ENCODE peak calls at places on chromosome 17, in nine cellular contexts. M is lower lobe of right lung, P is brain microvascular endothelial cell, Q is AG04450, I is uterus, G is stomach, D is esophagus squamous epithelium, R is kidney epithelial cell, E is fibroblast of lung. K is an unnamed sample.

GRCh38 chr17:62792122-62792800 is 15.9 kb downstream of the MARCHF10 start:
- DNase-seq in M (no peak), P (peak), Q (peak), I (no peak), G (no peak), D (no peak), R (peak), E (peak), K (peak)

GRCh38 chr17:72425796-72426173 is 305.0 kb downstream of the SOX9 start:
- DNase-seq in M (no peak), P (no peak), Q (no peak), I (no peak), G (no peak), D (no peak), R (no peak), E (no peak), K (no peak)

GRCh38 chr17:17874478-17874877 is 37.7 kb upstream of the SREBF1 start:
- DNase-seq in M (no peak), P (peak), Q (peak), I (no peak), G (no peak), D (no peak), R (no peak), E (peak), K (peak)

GRCh38 chr17:4327638-4328037 is 38.8 kb downstream of the UBE2G1 start:
- DNase-seq in M (no peak), P (peak), Q (no peak), I (no peak), G (no peak), D (no peak), R (no peak), E (peak), K (peak)

GRCh38 chr17:15261063-15261817 is 3.9 kb downstream of the PMP22 start:
- DNase-seq in M (peak), P (peak), Q (no peak), I (peak), G (peak), D (no peak), R (no peak), E (peak), K (no peak)

GRCh38 chr17:28972437-28972836 is 21.1 kb upstream of the PHF12 start:
- DNase-seq in M (no peak), P (no peak), Q (no peak), I (no peak), G (no peak), D (no peak), R (no peak), E (no peak), K (no peak)

GRCh38 chr17:1188812-1189211 is 9.0 kb upstream of the ABR start:
- DNase-seq in M (peak), P (no peak), Q (no peak), I (peak), G (peak), D (no peak), R (no peak), E (peak), K (peak)

GRCh38 chr17:18235743-18236256 is 10.4 kb downstream of the LLGL1 start:
- DNase-seq in M (no peak), P (peak), Q (no peak), I (no peak), G (no peak), D (no peak), R (no peak), E (peak), K (no peak)

GRCh38 chr17:5702951-5703510 is 118.7 kb upstream of the NLRP1 start:
- DNase-seq in M (no peak), P (no peak), Q (no peak), I (no peak), G (no peak), D (no peak), R (no peak), E (no peak), K (no peak)

GRCh38 chr17:48100160-48100559 is 1.1 kb downstream of the CBX1 start:
- DNase-seq in M (no peak), P (peak), Q (peak), I (no peak), G (no peak), D (no peak), R (no peak), E (no peak), K (no peak)

GRCh38 chr17:7932949-7933348 is 943 bp downstream of the CNTROB start:
- DNase-seq in M (peak), P (peak), Q (no peak), I (peak), G (peak), D (no peak), R (no peak), E (peak), K (no peak)

GRCh38 chr17:61403846-61404701 is 4.4 kb downstream of the TBX2 start:
- DNase-seq in M (peak), P (peak), Q (no peak), I (no peak), G (no peak), D (no peak), R (no peak), E (peak), K (no peak)
- H3K4me3 ChIP-seq in M (peak), P (peak), Q (peak), I (peak), G (peak), D (peak), R (no peak), E (peak), K (no peak)

GRCh38 chr17:80284631-80285030 is 24.0 kb downstream of the RNF213 start:
- DNase-seq in M (peak), P (no peak), Q (no peak), I (no peak), G (no peak), D (no peak), R (no peak), E (no peak), K (no peak)
- TF ChIP-seq CTCF in M (no peak), P (peak), Q (no peak), I (no peak), G (no peak), D (no peak), R (no peak), E (no peak), K (no peak)

GRCh38 chr17:81419886-81420768 is 24.9 kb downstream of the BAHCC1 start:
- DNase-seq in M (no peak), P (no peak), Q (no peak), I (peak), G (peak), D (no peak), R (no peak), E (peak), K (no peak)
- H3K4me3 ChIP-seq in M (peak), P (peak), Q (peak), I (peak), G (peak), D (no peak), R (no peak), E (peak), K (peak)

GRCh38 chr17:45018514-45019176 is 32.8 kb downstream of the DCAKD start:
- DNase-seq in M (no peak), P (no peak), Q (no peak), I (peak), G (no peak), D (no peak), R (no peak), E (peak), K (no peak)

GRCh38 chr17:45016237-45016636 is 35.2 kb downstream of the DCAKD start:
- DNase-seq in M (no peak), P (no peak), Q (no peak), I (no peak), G (no peak), D (no peak), R (no peak), E (no peak), K (no peak)

GRCh38 chr17:45013021-45013997 is 38.1 kb downstream of the DCAKD start:
- DNase-seq in M (no peak), P (no peak), Q (no peak), I (peak), G (no peak), D (no peak), R (no peak), E (peak), K (no peak)

GRCh38 chr17:45019177-45019711 is 32.2 kb downstream of the DCAKD start:
- DNase-seq in M (peak), P (no peak), Q (no peak), I (peak), G (peak), D (no peak), R (no peak), E (peak), K (no peak)

DNA sequence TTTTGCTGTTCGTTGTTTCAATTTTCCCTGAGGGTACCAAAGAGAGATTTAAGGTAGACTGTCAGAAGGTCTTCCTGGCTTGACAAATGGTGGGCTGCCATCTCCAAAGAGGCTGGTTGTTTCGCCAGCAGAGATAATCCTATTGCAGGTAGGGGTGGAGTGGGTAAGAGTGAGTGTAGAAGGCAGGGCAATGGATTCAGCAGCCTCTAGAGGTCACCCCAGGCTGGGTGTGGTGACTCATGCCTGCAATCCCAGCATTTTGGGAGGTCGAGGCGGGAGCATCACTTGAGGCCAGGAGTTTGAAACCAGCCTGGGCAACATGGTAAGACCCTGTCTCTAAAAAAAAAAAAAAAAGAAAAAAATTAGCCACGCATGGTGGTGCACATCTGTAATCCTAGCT is 34.6 kb downstream of the DCAKD start:
- DNase-seq in M (no peak), P (no peak), Q (no peak), I (no peak), G (no peak), D (no peak), R (no peak), E (no peak), K (no peak)
- TF ChIP-seq CTCF in M (no peak), P (peak), Q (peak), I (no peak), G (no peak), D (peak), R (peak), E (no peak), K (peak)

K was measured in AG09309.